ENCODE peak calls at places on chromosomes 16 and 17, in five cellular contexts. One of them, this sample, is unnamed.
A peak's percentile ranks its signal among the peaks of the same experiment; 100 is the strongest.

GRCh38 chr16:46801428-46802049 is 29.4 kb downstream of the C16orf87 start:
- DNase-seq in H9: no peak
- DNase-seq in mesenchymal stem cell: peak; percentile 55
- DNase-seq in IMR-90: peak; percentile 25
- DNase-seq in H1: no peak
- DNase-seq in this sample: no peak

GRCh38 chr17:4968166-4968915 is 724 bp upstream of the SPAG7 start:
- DNase-seq in IMR-90: no peak
- DNase-seq in H1: peak; percentile 72
- DNase-seq in mesenchymal stem cell: peak; percentile 45
- DNase-seq in H9: peak; percentile 91
- DNase-seq in this sample: no peak

GRCh38 chr16:87538594-87538993 is 45.8 kb upstream of the ZCCHC14 start:
- DNase-seq in H9: no peak
- DNase-seq in mesenchymal stem cell: no peak
- DNase-seq in H1: no peak
- DNase-seq in IMR-90: peak; percentile 44
- DNase-seq in this sample: no peak

GRCh38 chr17:74325743-74326379 is at the start of gene KIF19:
- DNase-seq in IMR-90: no peak
- DNase-seq in mesenchymal stem cell: no peak
- DNase-seq in H9: peak; percentile 83
- DNase-seq in H1: peak; percentile 80
- DNase-seq in this sample: peak; percentile 52

GRCh38 chr17:75068750-75069149 is 19.0 kb upstream of the SLC16A5 start:
- DNase-seq in H1: no peak
- DNase-seq in mesenchymal stem cell: no peak
- DNase-seq in H9: no peak
- DNase-seq in IMR-90: no peak
- DNase-seq in this sample: no peak

GRCh38 chr17:31318298-31319190 is 2.9 kb downstream of the EVI2A start:
- DNase-seq in IMR-90: peak; percentile 85
- DNase-seq in mesenchymal stem cell: peak; percentile 52
- DNase-seq in H1: no peak
- DNase-seq in H9: no peak
- DNase-seq in this sample: no peak

GRCh38 chr17:63476494-63476856 is 386 bp upstream of the ACE start:
- DNase-seq in mesenchymal stem cell: peak; percentile 31
- DNase-seq in H9: peak; percentile 82
- DNase-seq in IMR-90: no peak
- DNase-seq in H1: peak; percentile 77
- DNase-seq in this sample: peak; percentile 39

GRCh38 chr17:39410279-39410678 is 8.9 kb upstream of the FBXL20 start:
- DNase-seq in H1: no peak
- DNase-seq in IMR-90: no peak
- DNase-seq in mesenchymal stem cell: no peak
- DNase-seq in H9: no peak
- DNase-seq in this sample: no peak

GRCh38 chr17:12709063-12709462 is 43.4 kb downstream of the MYOCD start:
- DNase-seq in IMR-90: peak; percentile 62
- DNase-seq in mesenchymal stem cell: no peak
- DNase-seq in H1: no peak
- DNase-seq in H9: no peak
- DNase-seq in this sample: no peak

GRCh38 chr17:68011199-68011665 is 15.0 kb upstream of the C17orf58 start:
- DNase-seq in IMR-90: no peak
- DNase-seq in H9: peak; percentile 90
- DNase-seq in H1: peak; percentile 92
- DNase-seq in mesenchymal stem cell: peak; percentile 38
- DNase-seq in this sample: peak; percentile 23

GRCh38 chr17:6701719-6702118 is 11.4 kb downstream of the SLC13A5 start:
- DNase-seq in H9: peak; percentile 87
- DNase-seq in IMR-90: no peak
- DNase-seq in mesenchymal stem cell: no peak
- DNase-seq in H1: peak; percentile 92
- DNase-seq in this sample: peak; percentile 32

GRCh38 chr17:348692-349425 is 3.7 kb downstream of the RPH3AL start:
- DNase-seq in H9: peak; percentile 29
- DNase-seq in mesenchymal stem cell: peak; percentile 66
- DNase-seq in IMR-90: no peak
- DNase-seq in H1: no peak
- DNase-seq in this sample: no peak

GRCh38 chr16:89100601-89101302 is 7.1 kb downstream of the ACSF3 start:
- DNase-seq in IMR-90: no peak
- DNase-seq in mesenchymal stem cell: no peak
- DNase-seq in H1: no peak
- DNase-seq in H9: no peak
- DNase-seq in this sample: no peak

GRCh38 chr16:69890114-69890890 is 60.8 kb upstream of the CLEC18A start:
- DNase-seq in H9: peak; percentile 77
- DNase-seq in H1: no peak
- DNase-seq in IMR-90: peak; percentile 42
- DNase-seq in mesenchymal stem cell: peak; percentile 71
- DNase-seq in this sample: peak; percentile 57

GRCh38 chr17:17109231-17109630 is 67.0 kb downstream of the MPRIP start:
- DNase-seq in H9: no peak
- DNase-seq in IMR-90: no peak
- DNase-seq in mesenchymal stem cell: no peak
- DNase-seq in H1: no peak
- DNase-seq in this sample: no peak

GRCh38 chr16:14172200-14172805 is 101.2 kb downstream of the MRTFB start:
- DNase-seq in IMR-90: peak; percentile 84
- DNase-seq in H1: no peak
- DNase-seq in mesenchymal stem cell: peak; percentile 86
- DNase-seq in H9: no peak
- DNase-seq in this sample: no peak

GRCh38 chr17:4307179-4307930 is 43.6 kb upstream of the ANKFY1 start:
- DNase-seq in mesenchymal stem cell: no peak
- DNase-seq in IMR-90: no peak
- DNase-seq in H9: peak; percentile 67
- DNase-seq in H1: no peak
- DNase-seq in this sample: no peak

GRCh38 chr17:9162275-9162985 is 141.1 kb downstream of the NTN1 start:
- DNase-seq in H9: peak; percentile 91
- DNase-seq in IMR-90: no peak
- DNase-seq in mesenchymal stem cell: no peak
- DNase-seq in H1: peak; percentile 84
- DNase-seq in this sample: no peak

GRCh38 chr17:28384281-28385036 is 13.0 kb downstream of the SARM1 start:
- DNase-seq in IMR-90: no peak
- DNase-seq in mesenchymal stem cell: peak; percentile 28
- DNase-seq in H9: peak; percentile 75
- DNase-seq in H1: peak; percentile 77
- DNase-seq in this sample: no peak

GRCh38 chr17:82710499-82711232 is 5.8 kb upstream of the FN3KRP start:
- DNase-seq in H1: peak; percentile 63
- DNase-seq in IMR-90: no peak
- DNase-seq in mesenchymal stem cell: no peak
- DNase-seq in H9: peak; percentile 73
- DNase-seq in this sample: no peak

GRCh38 chr17:76088041-76088867 is 9.3 kb downstream of the ZACN start:
- DNase-seq in H9: peak; percentile 74
- DNase-seq in IMR-90: no peak
- DNase-seq in H1: peak; percentile 72
- DNase-seq in mesenchymal stem cell: no peak
- DNase-seq in this sample: no peak

GRCh38 chr17:35345926-35346771 is 27.3 kb downstream of the SLFN11 start:
- DNase-seq in H9: peak; percentile 75
- DNase-seq in mesenchymal stem cell: peak; percentile 79
- DNase-seq in IMR-90: peak; percentile 53
- DNase-seq in H1: peak; percentile 64
- DNase-seq in this sample: peak; percentile 15

GRCh38 chr17:34727601-34728000 is 148.2 kb downstream of the TMEM132E start:
- DNase-seq in H1: no peak
- DNase-seq in mesenchymal stem cell: no peak
- DNase-seq in IMR-90: no peak
- DNase-seq in H9: peak; percentile 16
- DNase-seq in this sample: no peak

GRCh38 chr17:66032082-66032712 is 159.7 kb downstream of the CEP112 start:
- DNase-seq in H1: no peak
- DNase-seq in IMR-90: no peak
- DNase-seq in H9: no peak
- DNase-seq in mesenchymal stem cell: no peak
- DNase-seq in this sample: no peak

GRCh38 chr16:59370717-59371116 is 636.6 kb upstream of the GOT2 start:
- DNase-seq in IMR-90: no peak
- DNase-seq in H9: no peak
- DNase-seq in H1: no peak
- DNase-seq in mesenchymal stem cell: no peak
- DNase-seq in this sample: no peak

GRCh38 chr16:12757546-12757945 is 46.1 kb downstream of the CPPED1 start:
- DNase-seq in IMR-90: no peak
- DNase-seq in H9: no peak
- DNase-seq in H1: no peak
- DNase-seq in mesenchymal stem cell: no peak
- DNase-seq in this sample: no peak

GRCh38 chr17:74770498-74771318 is 5.4 kb downstream of the NAT9 start:
- DNase-seq in IMR-90: peak; percentile 24
- DNase-seq in H1: peak; percentile 82
- DNase-seq in H9: peak; percentile 88
- DNase-seq in mesenchymal stem cell: peak; percentile 49
- DNase-seq in this sample: no peak

DNA sequence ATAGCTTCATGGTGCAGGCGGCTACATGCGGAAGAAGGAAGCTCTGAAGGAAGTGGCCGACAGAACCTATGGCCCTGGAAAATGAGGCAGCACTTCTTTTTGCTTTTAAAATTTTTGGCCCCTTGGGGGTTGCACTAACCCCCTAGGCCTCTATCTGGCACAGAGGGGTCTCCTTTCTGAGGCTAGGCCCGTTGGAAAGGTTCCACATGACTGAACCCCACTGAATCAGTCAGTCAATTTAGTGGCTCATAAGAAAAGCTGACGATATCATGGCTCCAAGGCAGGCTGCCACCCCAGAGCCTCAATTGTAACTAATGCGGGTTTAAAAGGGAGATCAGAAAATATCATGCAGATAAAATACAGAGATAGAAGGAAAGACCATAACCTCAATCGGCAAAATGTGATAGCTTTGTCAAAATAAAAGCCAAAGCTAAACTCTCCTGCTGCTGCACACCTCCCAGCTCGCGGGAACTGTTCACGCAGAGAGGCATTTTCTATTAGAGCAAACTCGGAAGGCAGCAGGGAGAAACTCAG is 200.2 kb upstream of the PMFBP1 start:
- DNase-seq in H9: no peak
- DNase-seq in mesenchymal stem cell: no peak
- DNase-seq in H1: no peak
- DNase-seq in IMR-90: no peak
- DNase-seq in this sample: no peak
- H2BK15ac ChIP-seq in H9: no peak overlapping the region
- H2BK15ac ChIP-seq in mesenchymal stem cell: no peak overlapping the region
- H2BK15ac ChIP-seq in H1: no peak overlapping the region
- H2BK15ac ChIP-seq in IMR-90: no peak overlapping the region
- H2BK15ac ChIP-seq in this sample: no peak overlapping the region

GRCh38 chr16:75249441-75249840 is 2.0 kb downstream of the BCAR1 start:
- DNase-seq in IMR-90: no peak
- DNase-seq in H9: no peak
- DNase-seq in mesenchymal stem cell: no peak
- DNase-seq in H1: no peak
- DNase-seq in this sample: no peak

GRCh38 chr16:75248536-75249380 is 2.7 kb downstream of the BCAR1 start:
- DNase-seq in mesenchymal stem cell: no peak
- DNase-seq in H1: no peak
- DNase-seq in H9: no peak
- DNase-seq in IMR-90: no peak
- DNase-seq in this sample: no peak

GRCh38 chr16:75247249-75247648 is 4.2 kb downstream of the BCAR1 start:
- DNase-seq in IMR-90: no peak
- DNase-seq in H9: no peak
- DNase-seq in H1: no peak
- DNase-seq in mesenchymal stem cell: peak; percentile 44
- DNase-seq in this sample: no peak

GRCh38 chr16:75246504-75247205 is 4.8 kb downstream of the BCAR1 start:
- DNase-seq in H9: no peak
- DNase-seq in IMR-90: peak; percentile 75
- DNase-seq in mesenchymal stem cell: peak; percentile 93
- DNase-seq in H1: no peak
- DNase-seq in this sample: no peak

GRCh38 chr16:75248142-75248535 is 3.3 kb downstream of the BCAR1 start:
- DNase-seq in IMR-90: no peak
- DNase-seq in mesenchymal stem cell: peak; percentile 67
- DNase-seq in H9: no peak
- DNase-seq in H1: no peak
- DNase-seq in this sample: no peak
- H3K14ac ChIP-seq in IMR-90: peak overlapping the region; percentile 77
- H3K14ac ChIP-seq in mesenchymal stem cell: peak overlapping the region; percentile 76
- H3K14ac ChIP-seq in H9: no peak overlapping the region
- H3K14ac ChIP-seq in H1: no peak overlapping the region
- H3K14ac ChIP-seq in this sample: no peak overlapping the region

GRCh38 chr17:59418732-59419166 is 87.3 kb downstream of the YPEL2 start:
- DNase-seq in H1: no peak
- DNase-seq in mesenchymal stem cell: no peak
- DNase-seq in H9: no peak
- DNase-seq in IMR-90: no peak
- DNase-seq in this sample: no peak
- H2BK15ac ChIP-seq in H1: no peak overlapping the region
- H2BK15ac ChIP-seq in mesenchymal stem cell: no peak overlapping the region
- H2BK15ac ChIP-seq in H9: no peak overlapping the region
- H2BK15ac ChIP-seq in IMR-90: no peak overlapping the region
- H2BK15ac ChIP-seq in this sample: no peak overlapping the region

GRCh38 chr17:81064746-81065475 is 30.0 kb downstream of the BAIAP2 start:
- DNase-seq in H1: no peak
- DNase-seq in H9: no peak
- DNase-seq in IMR-90: peak; percentile 52
- DNase-seq in mesenchymal stem cell: no peak
- DNase-seq in this sample: no peak
- H3K14ac ChIP-seq in H1: no peak overlapping the region
- H3K14ac ChIP-seq in H9: peak overlapping the region; percentile 12
- H3K14ac ChIP-seq in IMR-90: no peak overlapping the region
- H3K14ac ChIP-seq in mesenchymal stem cell: no peak overlapping the region
- H3K14ac ChIP-seq in this sample: no peak overlapping the region

GRCh38 chr17:44363613-44364159 is at the start of gene FAM171A2:
- DNase-seq in H9: peak; percentile 86
- DNase-seq in H1: peak; percentile 90
- DNase-seq in mesenchymal stem cell: peak; percentile 52
- DNase-seq in IMR-90: peak; percentile 41
- DNase-seq in this sample: peak; percentile 75
- H2BK15ac ChIP-seq in H9: no peak within 1 kb of the TSS
- H2BK15ac ChIP-seq in H1: no peak within 1 kb of the TSS
- H2BK15ac ChIP-seq in mesenchymal stem cell: peak within 1 kb of the TSS; percentile 76
- H2BK15ac ChIP-seq in IMR-90: no peak within 1 kb of the TSS
- H2BK15ac ChIP-seq in this sample: peak within 1 kb of the TSS; percentile 49

This sample was measured in neuronal stem cell.